ENCODE peak calls at places on chromosomes 11 and 22, in five cellular contexts. A is tibial nerve, Q is GDM1, O is NCI-H2171 treated with DMSO at 0.1 percent for 48 hours, M is GM18507. S is an unnamed sample.

GRCh38 chr22:49099496-49100124 is 728.1 kb downstream of the BRD1 start:
- DNase-seq in A (no peak), M (no peak), O (no peak), Q (no peak), S (no peak)

GRCh38 chr11:119764108-119764874 is 35.3 kb upstream of the NECTIN1 start:
- DNase-seq in O (no peak), A (no peak), M (no peak), Q (no peak), S (peak; percentile 66)

GRCh38 chr11:105935791-105936190 is 86.2 kb downstream of the MSANTD4 start:
- DNase-seq in A (no peak), O (no peak), M (no peak), Q (no peak), S (no peak)

GRCh38 chr22:49094151-49094550 is 733.5 kb downstream of the BRD1 start:
- DNase-seq in Q (no peak), A (no peak), M (no peak), O (peak; percentile 74), S (no peak)

GRCh38 chr11:78140392-78141077 is 1.1 kb upstream of the ALG8 start:
- DNase-seq in M (no peak), O (no peak), A (no peak), Q (no peak), S (no peak)

GRCh38 chr11:117633186-117633585 is 163.8 kb downstream of the DSCAML1 start:
- DNase-seq in Q (no peak), O (no peak), A (no peak), M (no peak), S (no peak)

GRCh38 chr11:14529933-14530332 is 9.7 kb upstream of the PSMA1 start:
- DNase-seq in Q (no peak), M (no peak), O (no peak), A (no peak), S (no peak)

GRCh38 chr11:123521001-123521400 is 90.9 kb downstream of the GRAMD1B start:
- DNase-seq in A (no peak), O (no peak), Q (no peak), M (no peak), S (no peak)

GRCh38 chr11:135069884-135070283 is 657.8 kb upstream of the B3GAT1 start:
- DNase-seq in M (no peak), O (no peak), A (no peak), Q (no peak), S (no peak)

GRCh38 chr11:9493492-9493891 is 32.7 kb downstream of the ZNF143 start:
- DNase-seq in O (no peak), Q (no peak), M (no peak), A (no peak), S (no peak)

GRCh38 chr22:39567135-39567946 is 3.2 kb upstream of the CACNA1I start:
- DNase-seq in Q (no peak), O (no peak), A (no peak), M (no peak), S (no peak)

GRCh38 chr11:80542704-80543103 is 1101.9 kb upstream of the TENM4 start:
- DNase-seq in Q (no peak), A (no peak), M (no peak), O (no peak), S (no peak)

GRCh38 chr11:76770642-76771445 is 12.3 kb upstream of the TSKU start:
- DNase-seq in O (no peak), Q (no peak), M (no peak), A (peak; percentile 72), S (peak; percentile 65)

GRCh38 chr22:18048441-18048898 is 24.1 kb upstream of the MICAL3 start:
- DNase-seq in Q (no peak), O (no peak), M (no peak), A (no peak), S (peak; percentile 60)

GRCh38 chr11:980438-981365 is 55.0 kb downstream of the AP2A2 start:
- DNase-seq in O (no peak), Q (no peak), M (no peak), A (peak; percentile 30), S (no peak)

GRCh38 chr22:50361688-50362087 is 18.6 kb downstream of the PPP6R2 start:
- DNase-seq in M (no peak), O (no peak), Q (no peak), A (no peak), S (no peak)

GRCh38 chr11:30788849-30789248 is 202.7 kb upstream of the MPPED2 start:
- DNase-seq in Q (no peak), A (no peak), O (no peak), M (no peak), S (no peak)

GRCh38 chr22:43275545-43275981 is 67.6 kb downstream of the SCUBE1 start:
- DNase-seq in Q (peak; percentile 78), M (no peak), A (no peak), O (no peak), S (no peak)

GRCh38 chr11:60756307-60757032 is at the start of gene MS4A15:
- DNase-seq in A (no peak), O (peak; percentile 38), Q (no peak), M (no peak), S (no peak)

GRCh38 chr11:35969089-35970046 is 25.5 kb downstream of the LDLRAD3 start:
- DNase-seq in A (no peak), O (peak; percentile 98), M (no peak), Q (no peak), S (peak; percentile 13)

GRCh38 chr11:113378013-113378412 is 9.6 kb upstream of the ANKK1 start:
- DNase-seq in O (no peak), Q (no peak), A (no peak), M (no peak), S (no peak)

GRCh38 chr11:85551881-85552280 is 75.3 kb downstream of the DLG2 start:
- DNase-seq in Q (no peak), O (no peak), A (no peak), M (no peak), S (no peak)

GRCh38 chr11:33257897-33258630 is 883 bp downstream of the HIPK3 start:
- DNase-seq in O (peak; percentile 96), Q (peak; percentile 75), A (peak; percentile 79), M (peak; percentile 36), S (peak; percentile 86)

GRCh38 chr11:82902086-82902485 is 550 bp downstream of the DDIAS start:
- DNase-seq in Q (no peak), O (no peak), M (no peak), A (no peak), S (no peak)

GRCh38 chr11:35617687-35618496 is at the start of gene FJX1:
- DNase-seq in A (no peak), Q (no peak), M (peak; percentile 66), O (peak; percentile 77), S (peak; percentile 24)

GRCh38 chr22:46761539-46762237 is 762 bp upstream of the TBC1D22A start:
- DNase-seq in Q (no peak), O (peak; percentile 38), A (no peak), M (no peak), S (no peak)

GRCh38 chr11:47672283-47672730 is 29.9 kb upstream of the MTCH2 start:
- DNase-seq in Q (no peak), M (no peak), A (no peak), O (no peak), S (no peak)

GRCh38 chr11:70466154-70466553 is 67.8 kb downstream of the CTTN start:
- DNase-seq in M (no peak), O (no peak), A (no peak), Q (no peak), S (no peak)

S was measured in mucosa of gallbladder.